ENCODE peak calls at places on chromosomes 13 and 19, in five cellular contexts. One of them, this sample, is unnamed.

GRCh38 chr19:48506138-48506733 is 5.4 kb downstream of the LMTK3 start:
- DNase-seq in adipocyte: peak; percentile 74
- DNase-seq in mesendoderm: peak; percentile 78
- DNase-seq in esophagus muscularis mucosa: no peak
- DNase-seq in tibial nerve: no peak
- DNase-seq in this sample: peak; percentile 75

GRCh38 chr13:58300974-58301681 is 669.6 kb downstream of the PCDH17 start:
- DNase-seq in tibial nerve: no peak
- DNase-seq in mesendoderm: peak; percentile 22
- DNase-seq in esophagus muscularis mucosa: no peak
- DNase-seq in adipocyte: no peak
- DNase-seq in this sample: no peak

GRCh38 chr13:82116422-82116989 is 1765.8 kb downstream of the SLITRK1 start:
- DNase-seq in adipocyte: no peak
- DNase-seq in esophagus muscularis mucosa: no peak
- DNase-seq in mesendoderm: no peak
- DNase-seq in tibial nerve: no peak
- DNase-seq in this sample: no peak

GRCh38 chr19:13095934-13096890 is 6.4 kb downstream of the LYL1 start:
- DNase-seq in esophagus muscularis mucosa: no peak
- DNase-seq in adipocyte: no peak
- DNase-seq in mesendoderm: peak; percentile 87
- DNase-seq in tibial nerve: no peak
- DNase-seq in this sample: peak; percentile 96

GRCh38 chr19:12628040-12629022 is 17.6 kb downstream of the ZNF791 start:
- DNase-seq in tibial nerve: no peak
- DNase-seq in adipocyte: no peak
- DNase-seq in esophagus muscularis mucosa: no peak
- DNase-seq in mesendoderm: peak; percentile 69
- DNase-seq in this sample: no peak

GRCh38 chr13:75704942-75705320 is 68.8 kb downstream of the LMO7 start:
- DNase-seq in mesendoderm: peak; percentile 43
- DNase-seq in esophagus muscularis mucosa: no peak
- DNase-seq in adipocyte: no peak
- DNase-seq in tibial nerve: no peak
- DNase-seq in this sample: no peak

GRCh38 chr13:72383646-72384045 is 343.8 kb downstream of the MZT1 start:
- DNase-seq in adipocyte: no peak
- DNase-seq in tibial nerve: no peak
- DNase-seq in esophagus muscularis mucosa: no peak
- DNase-seq in mesendoderm: no peak
- DNase-seq in this sample: no peak

GRCh38 chr19:39704181-39705044 is at the start of gene LGALS14:
- DNase-seq in tibial nerve: no peak
- DNase-seq in mesendoderm: peak; percentile 21
- DNase-seq in esophagus muscularis mucosa: no peak
- DNase-seq in adipocyte: no peak
- DNase-seq in this sample: no peak

GRCh38 chr13:21395953-21396352 is 63.1 kb downstream of the ZDHHC20 start:
- DNase-seq in tibial nerve: no peak
- DNase-seq in adipocyte: no peak
- DNase-seq in esophagus muscularis mucosa: no peak
- DNase-seq in mesendoderm: no peak
- DNase-seq in this sample: no peak

GRCh38 chr19:27794444-27795042 is 1418.4 kb downstream of the UQCRFS1 start:
- DNase-seq in mesendoderm: peak; percentile 81
- DNase-seq in esophagus muscularis mucosa: no peak
- DNase-seq in adipocyte: peak; percentile 74
- DNase-seq in tibial nerve: no peak
- DNase-seq in this sample: peak; percentile 56

GRCh38 chr13:32205426-32206096 is 109.6 kb downstream of the ZAR1L start:
- DNase-seq in mesendoderm: peak; percentile 18
- DNase-seq in tibial nerve: no peak
- DNase-seq in adipocyte: no peak
- DNase-seq in esophagus muscularis mucosa: no peak
- DNase-seq in this sample: no peak

GRCh38 chr13:109869312-109870237 is 83.2 kb upstream of the IRS2 start:
- DNase-seq in adipocyte: no peak
- DNase-seq in tibial nerve: no peak
- DNase-seq in mesendoderm: peak; percentile 47
- DNase-seq in esophagus muscularis mucosa: peak; percentile 85
- DNase-seq in this sample: peak; percentile 61

GRCh38 chr13:96925869-96926628 is 68.2 kb downstream of the OXGR1 start:
- DNase-seq in adipocyte: no peak
- DNase-seq in tibial nerve: no peak
- DNase-seq in mesendoderm: no peak
- DNase-seq in esophagus muscularis mucosa: no peak
- DNase-seq in this sample: no peak

GRCh38 chr13:94323746-94324408 is 155.6 kb downstream of the DCT start:
- DNase-seq in adipocyte: no peak
- DNase-seq in mesendoderm: peak; percentile 78
- DNase-seq in esophagus muscularis mucosa: no peak
- DNase-seq in tibial nerve: no peak
- DNase-seq in this sample: no peak

GRCh38 chr13:99527346-99527745 is 26.1 kb downstream of the TM9SF2 start:
- DNase-seq in tibial nerve: no peak
- DNase-seq in adipocyte: no peak
- DNase-seq in esophagus muscularis mucosa: no peak
- DNase-seq in mesendoderm: no peak
- DNase-seq in this sample: no peak

GRCh38 chr19:57099199-57099661 is 20.6 kb upstream of the USP29 start:
- DNase-seq in mesendoderm: peak; percentile 63
- DNase-seq in adipocyte: peak; percentile 76
- DNase-seq in esophagus muscularis mucosa: no peak
- DNase-seq in tibial nerve: peak; percentile 28
- DNase-seq in this sample: peak; percentile 85

GRCh38 chr13:36192166-36192565 is 22.2 kb downstream of the SOHLH2 start:
- DNase-seq in mesendoderm: peak; percentile 34
- DNase-seq in tibial nerve: no peak
- DNase-seq in esophagus muscularis mucosa: no peak
- DNase-seq in adipocyte: peak; percentile 13
- DNase-seq in this sample: no peak

GRCh38 chr13:21240586-21240985 is 64.1 kb downstream of the MRPL57 start:
- DNase-seq in adipocyte: peak; percentile 35
- DNase-seq in tibial nerve: no peak
- DNase-seq in mesendoderm: peak; percentile 62
- DNase-seq in esophagus muscularis mucosa: peak; percentile 87
- DNase-seq in this sample: no peak

GRCh38 chr13:113164492-113164891 is 6.0 kb downstream of the PROZ start:
- DNase-seq in adipocyte: no peak
- DNase-seq in tibial nerve: no peak
- DNase-seq in esophagus muscularis mucosa: no peak
- DNase-seq in mesendoderm: no peak
- DNase-seq in this sample: no peak

GRCh38 chr19:44260695-44261446 is 1.2 kb downstream of the ZNF233 start:
- DNase-seq in mesendoderm: no peak
- DNase-seq in esophagus muscularis mucosa: no peak
- DNase-seq in adipocyte: no peak
- DNase-seq in tibial nerve: no peak
- DNase-seq in this sample: no peak

GRCh38 chr13:35695411-35695810 is 218.9 kb upstream of the MAB21L1 start:
- DNase-seq in mesendoderm: no peak
- DNase-seq in esophagus muscularis mucosa: no peak
- DNase-seq in tibial nerve: no peak
- DNase-seq in adipocyte: no peak
- DNase-seq in this sample: no peak

GRCh38 chr13:48210178-48210577 is 22.8 kb upstream of the ITM2B start:
- DNase-seq in esophagus muscularis mucosa: no peak
- DNase-seq in mesendoderm: no peak
- DNase-seq in adipocyte: peak; percentile 65
- DNase-seq in tibial nerve: no peak
- DNase-seq in this sample: no peak

GRCh38 chr13:20616059-20616797 is 49.3 kb downstream of the IFT88 start:
- DNase-seq in adipocyte: peak; percentile 55
- DNase-seq in tibial nerve: no peak
- DNase-seq in mesendoderm: no peak
- DNase-seq in esophagus muscularis mucosa: no peak
- DNase-seq in this sample: no peak

GRCh38 chr13:50529154-50529882 is 314.2 kb downstream of the DLEU7 start:
- DNase-seq in esophagus muscularis mucosa: no peak
- DNase-seq in mesendoderm: no peak
- DNase-seq in adipocyte: no peak
- DNase-seq in tibial nerve: peak; percentile 71
- DNase-seq in this sample: no peak

GRCh38 chr13:98273067-98273823 is 96.2 kb upstream of the RNF113B start:
- DNase-seq in tibial nerve: no peak
- DNase-seq in mesendoderm: peak; percentile 96
- DNase-seq in esophagus muscularis mucosa: no peak
- DNase-seq in adipocyte: no peak
- DNase-seq in this sample: no peak

GRCh38 chr19:15154002-15154612 is 46.7 kb downstream of the NOTCH3 start:
- DNase-seq in mesendoderm: peak; percentile 78
- DNase-seq in esophagus muscularis mucosa: no peak
- DNase-seq in adipocyte: peak; percentile 44
- DNase-seq in tibial nerve: peak; percentile 39
- DNase-seq in this sample: peak; percentile 82

GRCh38 chr19:19094513-19094912 is 30.7 kb downstream of the SLC25A42 start:
- DNase-seq in tibial nerve: no peak
- DNase-seq in adipocyte: no peak
- DNase-seq in esophagus muscularis mucosa: no peak
- DNase-seq in mesendoderm: no peak
- DNase-seq in this sample: peak; percentile 19

GRCh38 chr19:801861-802496 is 4.7 kb downstream of the PTBP1 start:
- DNase-seq in adipocyte: peak; percentile 41
- DNase-seq in esophagus muscularis mucosa: no peak
- DNase-seq in mesendoderm: no peak
- DNase-seq in tibial nerve: no peak
- DNase-seq in this sample: peak; percentile 73
- H3K4me3 ChIP-seq in adipocyte: peak overlapping the region; percentile 75
- H3K4me3 ChIP-seq in esophagus muscularis mucosa: peak overlapping the region; percentile 35
- H3K4me3 ChIP-seq in mesendoderm: no peak overlapping the region
- H3K4me3 ChIP-seq in tibial nerve: peak overlapping the region; percentile 19
- H3K4me3 ChIP-seq in this sample: no peak overlapping the region

GRCh38 chr13:25117312-25117711 is 21.4 kb downstream of the PABPC3 start:
- DNase-seq in adipocyte: no peak
- DNase-seq in tibial nerve: no peak
- DNase-seq in esophagus muscularis mucosa: no peak
- DNase-seq in mesendoderm: peak; percentile 22
- DNase-seq in this sample: no peak

GRCh38 chr13:25118371-25118770 is 22.4 kb downstream of the PABPC3 start:
- DNase-seq in tibial nerve: no peak
- DNase-seq in adipocyte: no peak
- DNase-seq in mesendoderm: no peak
- DNase-seq in esophagus muscularis mucosa: peak; percentile 47
- DNase-seq in this sample: no peak

GRCh38 chr13:25114220-25114619 is 18.3 kb downstream of the PABPC3 start:
- DNase-seq in mesendoderm: peak; percentile 90
- DNase-seq in tibial nerve: peak; percentile 75
- DNase-seq in adipocyte: peak; percentile 84
- DNase-seq in esophagus muscularis mucosa: peak; percentile 91
- DNase-seq in this sample: peak; percentile 79

GRCh38 chr13:25112856-25113255 is 16.9 kb downstream of the PABPC3 start:
- DNase-seq in adipocyte: no peak
- DNase-seq in esophagus muscularis mucosa: peak; percentile 55
- DNase-seq in tibial nerve: no peak
- DNase-seq in mesendoderm: no peak
- DNase-seq in this sample: no peak

DNA sequence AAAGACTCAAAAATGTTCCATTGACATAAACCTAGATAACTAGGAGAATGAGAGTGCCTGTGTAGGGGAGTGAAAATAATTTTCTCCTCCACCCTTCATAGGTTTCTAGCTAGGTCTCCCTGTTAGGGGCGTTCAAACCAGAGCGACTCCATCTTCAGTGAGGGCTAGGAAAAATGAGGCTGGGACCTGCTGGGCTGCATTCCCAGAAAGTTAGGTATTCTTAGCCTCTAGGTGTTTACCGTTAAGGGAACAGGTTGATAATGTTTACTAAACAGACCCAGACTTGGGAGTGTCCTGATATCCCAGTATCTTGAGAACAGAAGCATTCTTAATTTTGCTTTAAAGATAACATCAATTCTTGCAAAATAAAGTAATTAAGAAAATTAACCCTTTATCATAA is 20.1 kb downstream of the PABPC3 start:
- DNase-seq in adipocyte: no peak
- DNase-seq in mesendoderm: peak; percentile 74
- DNase-seq in tibial nerve: no peak
- DNase-seq in esophagus muscularis mucosa: peak; percentile 31
- DNase-seq in this sample: no peak
- H3K27me3 ChIP-seq in adipocyte: peaks cover 52% of the 10 kb centered on the region
- H3K27me3 ChIP-seq in mesendoderm: no peaks in the 10 kb centered on the region
- H3K27me3 ChIP-seq in tibial nerve: peaks cover 5% of the 10 kb centered on the region
- H3K27me3 ChIP-seq in esophagus muscularis mucosa: no peaks in the 10 kb centered on the region
- H3K27me3 ChIP-seq in this sample: no peaks in the 10 kb centered on the region

DNA sequence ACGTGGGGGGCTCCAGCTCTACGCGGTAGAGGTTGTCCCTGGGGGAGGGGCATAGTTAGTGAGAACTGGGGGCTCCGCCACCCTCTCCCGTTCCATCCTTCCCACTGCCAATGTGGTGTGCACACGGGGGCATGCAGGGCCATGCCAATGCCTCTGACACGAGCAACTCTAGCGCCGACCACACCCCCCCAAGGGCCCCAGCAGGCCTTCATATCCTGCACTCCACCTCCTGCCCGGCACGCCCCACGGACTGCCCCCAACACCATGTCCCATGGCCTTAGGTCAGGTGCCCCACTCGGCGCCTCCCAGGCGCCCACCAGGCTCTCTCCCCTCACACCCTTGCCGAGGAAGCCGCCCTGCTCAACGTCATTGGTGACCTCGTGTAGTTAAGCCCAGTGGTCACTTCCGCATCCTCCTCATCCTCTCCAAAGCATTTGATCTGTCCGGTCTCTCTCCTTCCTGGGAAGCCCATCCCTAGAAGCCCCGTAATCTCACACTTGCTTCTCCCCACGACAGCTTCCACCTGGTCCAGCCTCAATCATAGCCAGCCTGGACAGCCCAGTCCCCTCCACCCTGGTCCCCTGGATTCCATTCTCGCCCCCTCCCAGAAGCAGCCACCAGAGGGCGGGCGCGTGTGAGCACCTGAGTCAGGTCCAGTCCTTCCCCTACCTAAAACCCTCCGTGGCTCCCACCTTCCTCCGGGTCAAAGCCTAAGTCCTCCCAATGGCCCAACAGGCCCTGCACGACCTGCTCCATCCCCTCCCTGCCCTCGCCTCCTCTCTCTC is 2.1 kb downstream of the SEMA6B start:
- DNase-seq in adipocyte: no peak
- DNase-seq in tibial nerve: no peak
- DNase-seq in esophagus muscularis mucosa: no peak
- DNase-seq in mesendoderm: peak; percentile 52
- DNase-seq in this sample: peak; percentile 84
- H3K4me3 ChIP-seq in adipocyte: no peak overlapping the region
- H3K4me3 ChIP-seq in tibial nerve: no peak overlapping the region
- H3K4me3 ChIP-seq in esophagus muscularis mucosa: peak overlapping the region; percentile 40
- H3K4me3 ChIP-seq in mesendoderm: no peak overlapping the region
- H3K4me3 ChIP-seq in this sample: no peak overlapping the region

GRCh38 chr13:29681859-29682258 is 86.4 kb upstream of the SLC7A1 start:
- DNase-seq in adipocyte: no peak
- DNase-seq in mesendoderm: no peak
- DNase-seq in tibial nerve: no peak
- DNase-seq in esophagus muscularis mucosa: no peak
- DNase-seq in this sample: no peak

GRCh38 chr13:29676535-29676934 is 81.0 kb upstream of the SLC7A1 start:
- DNase-seq in mesendoderm: peak; percentile 3
- DNase-seq in esophagus muscularis mucosa: no peak
- DNase-seq in adipocyte: peak; percentile 38
- DNase-seq in tibial nerve: no peak
- DNase-seq in this sample: no peak

GRCh38 chr13:29677627-29678026 is 82.1 kb upstream of the SLC7A1 start:
- DNase-seq in tibial nerve: no peak
- DNase-seq in adipocyte: no peak
- DNase-seq in esophagus muscularis mucosa: no peak
- DNase-seq in mesendoderm: no peak
- DNase-seq in this sample: no peak

GRCh38 chr13:29676941-29677452 is 81.5 kb upstream of the SLC7A1 start:
- DNase-seq in adipocyte: peak; percentile 10
- DNase-seq in mesendoderm: no peak
- DNase-seq in tibial nerve: no peak
- DNase-seq in esophagus muscularis mucosa: no peak
- DNase-seq in this sample: no peak

GRCh38 chr13:29679357-29680050 is 84.0 kb upstream of the SLC7A1 start:
- DNase-seq in tibial nerve: no peak
- DNase-seq in mesendoderm: no peak
- DNase-seq in adipocyte: no peak
- DNase-seq in esophagus muscularis mucosa: no peak
- DNase-seq in this sample: no peak
- H3K27me3 ChIP-seq in tibial nerve: no peaks in the 10 kb centered on the region
- H3K27me3 ChIP-seq in mesendoderm: no peaks in the 10 kb centered on the region
- H3K27me3 ChIP-seq in adipocyte: no peaks in the 10 kb centered on the region
- H3K27me3 ChIP-seq in esophagus muscularis mucosa: no peaks in the 10 kb centered on the region
- H3K27me3 ChIP-seq in this sample: no peaks in the 10 kb centered on the region

This sample was measured in H7.